ENCODE peak calls at places on chromosomes 5 and 9, in ten cellular contexts. C, J, S, A, W, F, Z, G, I and M are unnamed samples.

GRCh38 chr5:99076600-99077253 is 147.9 kb upstream of the CHD1 start:
- DNase-seq in G (no peak), S (no peak), Z (no peak), I (no peak), F (no peak), J (no peak), A (no peak), W (peak; percentile 30), C (no peak), M (no peak)

GRCh38 chr5:22500521-22500920 is 352.6 kb downstream of the CDH12 start:
- DNase-seq in W (no peak), F (no peak), S (no peak), G (no peak), J (no peak), Z (no peak), C (no peak), A (no peak), I (no peak), M (no peak)

GRCh38 chr5:177546262-177546741 is 8.1 kb downstream of the FAM193B start:
- DNase-seq in F (no peak), G (peak; percentile 60), J (no peak), S (no peak), A (peak; percentile 99), I (peak; percentile 79), W (no peak), C (no peak), Z (no peak), M (no peak)

GRCh38 chr9:91945277-91946074 is 4.6 kb downstream of the ROR2 start:
- DNase-seq in G (no peak), W (peak; percentile 55), J (no peak), I (peak; percentile 89), A (no peak), C (no peak), F (no peak), Z (no peak), S (peak; percentile 70), M (no peak)

GRCh38 chr5:39712316-39713223 is 287.8 kb upstream of the DAB2 start:
- DNase-seq in F (no peak), C (no peak), J (no peak), G (no peak), A (peak; percentile 86), I (no peak), Z (no peak), W (no peak), S (no peak), M (no peak)

GRCh38 chr5:54091416-54092130 is 218.8 kb downstream of the ARL15 start:
- DNase-seq in C (peak; percentile 71), W (no peak), S (no peak), Z (no peak), A (no peak), F (no peak), G (no peak), J (no peak), I (no peak), M (no peak)

GRCh38 chr5:107468286-107468685 is 202.5 kb downstream of the EFNA5 start:
- DNase-seq in J (no peak), I (no peak), F (no peak), W (no peak), A (no peak), C (no peak), S (no peak), G (no peak), Z (no peak), M (no peak)

GRCh38 chr5:170769898-170770416 is 13.6 kb upstream of the GABRP start:
- DNase-seq in S (no peak), A (no peak), J (no peak), W (no peak), C (no peak), Z (no peak), F (no peak), I (no peak), G (no peak), M (no peak)

GRCh38 chr5:93593476-93594060 is 10.5 kb downstream of the NR2F1 start:
- DNase-seq in F (no peak), A (no peak), Z (no peak), S (no peak), G (no peak), W (no peak), C (no peak), J (no peak), I (no peak), M (no peak)

GRCh38 chr5:54643679-54644078 is 126.1 kb downstream of the SNX18 start:
- DNase-seq in A (peak; percentile 79), Z (no peak), J (no peak), F (no peak), G (no peak), S (no peak), C (no peak), W (no peak), I (peak; percentile 88), M (no peak)

GRCh38 chr5:55868846-55869245 is 17.7 kb downstream of the IL31RA start:
- DNase-seq in S (no peak), I (peak; percentile 27), C (no peak), A (peak; percentile 90), W (no peak), Z (no peak), J (no peak), F (peak; percentile 25), G (peak; percentile 16), M (no peak)

DNA sequence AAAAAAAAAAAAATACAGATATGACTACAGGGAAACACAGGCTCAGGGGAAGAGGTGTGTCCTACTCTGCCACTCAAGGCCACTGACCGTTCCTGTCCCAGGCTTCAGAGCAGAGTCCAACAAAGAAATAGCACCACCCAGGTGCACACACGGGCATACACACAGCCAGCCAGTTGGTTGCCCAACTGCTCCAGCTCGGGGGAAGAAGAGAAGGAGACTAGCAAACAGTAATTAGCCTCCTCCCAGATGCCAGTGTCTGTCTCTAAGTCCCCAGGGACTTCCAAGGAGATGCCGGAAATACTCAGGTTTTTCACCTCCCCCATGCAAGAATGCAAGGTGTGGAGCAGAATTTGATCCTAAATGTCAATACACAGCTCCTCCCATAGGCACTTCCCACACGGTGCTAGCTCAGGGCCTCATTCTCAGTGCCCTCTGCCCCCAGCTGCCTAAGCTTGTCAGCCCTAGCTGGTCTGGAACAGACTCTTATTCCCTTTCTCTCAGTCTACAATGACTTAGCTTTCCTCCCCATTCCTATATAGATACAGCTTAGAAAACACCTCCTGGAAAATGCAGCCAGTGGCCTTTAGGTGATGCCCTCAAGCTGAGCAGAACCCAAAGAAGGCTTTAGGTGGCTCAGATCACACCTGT is 1.7 kb downstream of the MYORG start:
- DNase-seq in I (peak; percentile 64), G (no peak), W (no peak), S (peak; percentile 87), Z (peak; percentile 24), C (no peak), J (no peak), A (peak; percentile 54), F (peak; percentile 81), M (no peak)
- TF ChIP-seq CTCF in I (no peak), G (no peak), W (no peak), S (no peak), Z (peak; percentile 38), C (no peak), J (no peak), A (no peak), F (no peak), M (no peak)

DNA sequence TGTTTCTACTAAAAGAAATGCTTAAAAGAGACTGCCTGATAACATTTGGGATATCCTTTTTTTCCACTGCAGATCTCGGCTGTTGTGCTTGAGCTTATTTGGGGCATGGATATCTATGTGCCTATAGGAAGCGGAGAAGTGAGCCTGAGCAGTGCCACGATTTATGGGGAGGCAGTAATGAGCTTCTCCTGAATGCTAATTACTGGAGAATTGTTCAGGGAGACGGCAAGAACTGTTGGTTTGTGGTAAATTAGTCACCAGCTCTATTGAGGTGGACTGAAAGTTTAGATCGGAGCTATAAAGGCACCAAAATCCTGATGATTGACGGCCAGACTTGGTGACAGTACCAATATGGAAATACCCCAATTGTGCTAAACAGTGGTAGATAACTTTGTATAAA is 186.5 kb downstream of the ARHGEF28 start:
- DNase-seq in A (no peak), Z (no peak), J (no peak), G (no peak), I (no peak), F (no peak), S (no peak), C (no peak), W (no peak), M (no peak)
- H3K27ac ChIP-seq in A (no peak overlapping the region), Z (no peak overlapping the region), J (no peak overlapping the region), G (no peak overlapping the region), I (no peak overlapping the region), F (no peak overlapping the region), S (no peak overlapping the region), C (no peak overlapping the region), W (no peak overlapping the region), M (no peak overlapping the region)

GRCh38 chr5:79011219-79011836 is 26.2 kb upstream of the ARSB start:
- DNase-seq in F (no peak), S (no peak), A (no peak), I (no peak), Z (no peak), G (no peak), C (no peak), J (no peak), W (no peak), M (no peak)
- TF ChIP-seq CTCF in F (no peak), S (no peak), A (no peak), I (peak; percentile 14), Z (peak; percentile 34), G (no peak), C (no peak), J (peak; percentile 13), W (no peak), M (no peak)

GRCh38 chr9:128094950-128095544 is 27.0 kb downstream of the SLC25A25 start:
- DNase-seq in I (no peak), S (no peak), J (no peak), C (no peak), F (no peak), W (no peak), Z (no peak), A (no peak), G (no peak), M (no peak)

GRCh38 chr9:128094166-128094949 is 26.3 kb downstream of the SLC25A25 start:
- DNase-seq in I (peak; percentile 98), Z (peak; percentile 58), J (no peak), S (peak; percentile 88), A (peak; percentile 96), C (peak; percentile 89), F (peak; percentile 91), W (peak; percentile 96), G (peak; percentile 89), M (peak; percentile 66)

GRCh38 chr9:128097156-128098016 is 29.4 kb downstream of the SLC25A25 start:
- DNase-seq in S (no peak), J (no peak), G (no peak), W (no peak), C (no peak), A (no peak), Z (no peak), I (no peak), F (no peak), M (no peak)

GRCh38 chr9:128098017-128098935 is 29.3 kb downstream of the PTGES2 start:
- DNase-seq in G (peak; percentile 93), F (peak; percentile 97), I (peak; percentile 98), C (peak; percentile 92), A (peak; percentile 93), Z (no peak), W (peak; percentile 98), S (peak; percentile 95), J (no peak), M (peak; percentile 46)

DNA sequence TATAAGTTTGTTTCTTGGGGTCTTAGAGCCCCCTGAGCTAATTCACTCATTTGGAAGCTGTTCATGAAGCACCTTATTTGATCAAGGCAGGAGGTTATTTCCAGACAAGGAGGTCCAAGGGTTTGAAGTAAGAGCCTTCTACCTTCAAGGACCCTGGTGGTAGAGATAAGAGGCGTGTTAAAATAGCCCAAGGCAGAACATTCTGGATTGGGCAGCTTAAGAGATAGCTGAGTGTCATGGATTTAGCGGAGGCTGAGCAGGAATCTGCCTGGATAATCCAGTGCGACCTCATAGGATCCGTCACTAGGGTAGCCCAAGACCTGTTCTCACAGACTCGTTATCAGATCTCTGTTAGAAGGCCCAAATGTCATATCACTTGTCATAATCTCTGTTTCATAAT is 28.6 kb downstream of the SLC25A25 start:
- DNase-seq in A (no peak), F (no peak), J (no peak), Z (no peak), C (no peak), S (no peak), W (no peak), G (no peak), I (no peak), M (no peak)
- H3K27ac ChIP-seq in A (no peak overlapping the region), F (no peak overlapping the region), J (no peak overlapping the region), Z (no peak overlapping the region), C (peak overlapping the region; percentile 43), S (peak overlapping the region; percentile 94), W (no peak overlapping the region), G (no peak overlapping the region), I (peak overlapping the region; percentile 80), M (no peak overlapping the region)